ENCODE peak calls at places on chromosomes 12 and 14, in five cellular contexts. S, B, M, H and F are unnamed samples.
A peak's percentile ranks its signal among the peaks of the same experiment; 100 is the strongest.

GRCh38 chr14:82710257-82710841 is 1176.7 kb upstream of the SEL1L start:
- DNase-seq in S (no peak), H (no peak), B (peak; percentile 10), M (peak; percentile 50), F (no peak)

GRCh38 chr12:57090456-57090855 is 1.5 kb downstream of the NAB2 start:
- DNase-seq in S (no peak), B (no peak), H (no peak), M (no peak), F (no peak)

GRCh38 chr12:93115198-93115601 is 186.1 kb upstream of the EEA1 start:
- DNase-seq in S (no peak), H (no peak), M (no peak), B (no peak), F (no peak)

GRCh38 chr14:61145903-61146411 is 135.2 kb downstream of the TMEM30B start:
- DNase-seq in S (no peak), B (peak; percentile 84), M (no peak), H (no peak), F (no peak)

GRCh38 chr12:3315201-3315661 is 175.8 kb upstream of the PRMT8 start:
- DNase-seq in S (no peak), M (peak; percentile 46), H (no peak), B (peak; percentile 76), F (no peak)

GRCh38 chr12:54560374-54560858 is 11.0 kb downstream of the PDE1B start:
- DNase-seq in S (peak; percentile 50), B (peak; percentile 46), H (peak; percentile 87), M (no peak), F (peak; percentile 94)

GRCh38 chr14:31205681-31206535 is 1.7 kb downstream of the HECTD1 start:
- DNase-seq in M (no peak), S (no peak), B (peak; percentile 67), H (no peak), F (no peak)

GRCh38 chr12:57836442-57837375 is 9.8 kb downstream of the CTDSP2 start:
- DNase-seq in B (peak; percentile 56), S (no peak), M (peak; percentile 76), H (no peak), F (peak; percentile 74)

GRCh38 chr12:59708059-59708458 is 112.2 kb downstream of the SLC16A7 start:
- DNase-seq in H (no peak), M (peak; percentile 49), B (peak; percentile 71), S (no peak), F (no peak)

GRCh38 chr12:43090981-43091380 is 461.0 kb downstream of the ADAMTS20 start:
- DNase-seq in S (no peak), H (no peak), B (no peak), M (no peak), F (no peak)

GRCh38 chr12:22416831-22417230 is 82.3 kb upstream of the ST8SIA1 start:
- DNase-seq in B (no peak), M (no peak), H (no peak), S (no peak), F (no peak)

GRCh38 chr12:127355061-127355820 is 911.7 kb upstream of the TMEM132C start:
- DNase-seq in B (peak; percentile 40), M (no peak), H (no peak), S (no peak), F (no peak)

GRCh38 chr14:76386922-76387782 is 11.2 kb downstream of the ESRRB start:
- DNase-seq in B (peak; percentile 60), M (peak; percentile 5), H (peak; percentile 57), S (peak; percentile 7), F (peak; percentile 84)

GRCh38 chr14:30115756-30116155 is 188.1 kb upstream of the PRKD1 start:
- DNase-seq in H (no peak), M (no peak), B (no peak), S (no peak), F (no peak)

GRCh38 chr12:75155962-75156361 is 53.7 kb downstream of the KCNC2 start:
- DNase-seq in B (no peak), H (no peak), S (no peak), M (no peak), F (no peak)

GRCh38 chr12:112590281-112590680 is 171.5 kb downstream of the PTPN11 start:
- DNase-seq in B (no peak), M (no peak), H (no peak), S (no peak), F (no peak)

GRCh38 chr14:26866741-26867140 is 268.9 kb upstream of the NOVA1 start:
- DNase-seq in M (no peak), B (no peak), H (no peak), S (no peak), F (no peak)

GRCh38 chr12:119988440-119988787 is 622 bp upstream of the BICDL1 start:
- DNase-seq in H (no peak), B (peak; percentile 41), M (no peak), S (no peak), F (no peak)

GRCh38 chr14:89767861-89768268 is 186.7 kb downstream of the EFCAB11 start:
- DNase-seq in B (peak; percentile 42), M (peak; percentile 30), H (peak; percentile 65), S (peak; percentile 28), F (peak; percentile 83)

GRCh38 chr12:27907766-27908165 is 64.8 kb downstream of the PTHLH start:
- DNase-seq in S (no peak), M (peak; percentile 34), B (no peak), H (no peak), F (no peak)

GRCh38 chr12:68290126-68290525 is 36.7 kb upstream of the IL22 start:
- DNase-seq in H (peak; percentile 30), S (no peak), M (no peak), B (no peak), F (peak; percentile 71)

GRCh38 chr14:106556665-106557289 is 1030.4 kb downstream of the TMEM121 start:
- DNase-seq in H (peak; percentile 81), M (no peak), S (peak; percentile 54), B (no peak), F (peak; percentile 92)

GRCh38 chr14:70018713-70019201 is 139.5 kb downstream of the SMOC1 start:
- DNase-seq in H (no peak), M (no peak), S (no peak), B (no peak), F (no peak)

GRCh38 chr12:133058203-133059125 is 21.2 kb downstream of the ZNF84 start:
- DNase-seq in M (no peak), B (peak; percentile 13), H (no peak), S (no peak), F (no peak)

GRCh38 chr14:80577599-80577998 is 363.9 kb downstream of the CEP128 start:
- DNase-seq in H (no peak), M (no peak), S (no peak), B (no peak), F (no peak)

GRCh38 chr12:43004908-43005307 is 415.4 kb upstream of the PRICKLE1 start:
- DNase-seq in M (no peak), S (no peak), H (no peak), B (no peak), F (no peak)

GRCh38 chr14:65229431-65230286 is 127.3 kb upstream of the MAX start:
- DNase-seq in M (no peak), S (no peak), H (peak; percentile 44), B (peak; percentile 45), F (peak; percentile 74)

GRCh38 chr12:7162691-7163114 is 26.8 kb upstream of the PEX5 start:
- DNase-seq in M (no peak), H (no peak), B (no peak), S (no peak), F (no peak)

GRCh38 chr14:56751471-56751870 is 58.8 kb downstream of the OTX2 start:
- DNase-seq in M (no peak), H (no peak), S (no peak), B (no peak), F (no peak)

GRCh38 chr12:85955127-85955526 is 81.0 kb downstream of the NTS start:
- DNase-seq in S (no peak), B (no peak), H (no peak), M (no peak), F (no peak)

GRCh38 chr12:2341871-2342270 is 289.1 kb downstream of the CACNA1C start:
- DNase-seq in S (no peak), M (no peak), H (no peak), B (peak; percentile 67), F (peak; percentile 6)

GRCh38 chr14:53355581-53356112 is 202.5 kb upstream of the DDHD1 start:
- DNase-seq in H (no peak), B (peak; percentile 92), S (no peak), M (no peak), F (no peak)

GRCh38 chr12:125129592-125130255 is 64.5 kb downstream of the AACS start:
- DNase-seq in H (no peak), S (no peak), B (no peak), M (no peak), F (no peak)

GRCh38 chr12:32549675-32550079 is 129.4 kb upstream of the DNM1L start:
- DNase-seq in M (no peak), B (peak; percentile 47), S (no peak), H (no peak), F (no peak)

GRCh38 chr14:64878775-64879634 is 702 bp downstream of the SPTB start:
- DNase-seq in H (no peak), M (no peak), B (no peak), S (no peak), F (no peak)